ENCODE peak calls at places on chromosomes 12 and 14, in six cellular contexts. One of them, this sample, is unnamed.
A peak's percentile ranks its signal among the peaks of the same experiment; 100 is the strongest.

GRCh38 chr14:77033622-77034521 is 5.4 kb upstream of the IRF2BPL start:
- DNase-seq in prostate gland: peak; percentile 82
- DNase-seq in tibial nerve: peak; percentile 67
- DNase-seq in endothelial cell of umbilical vein: peak; percentile 93
- DNase-seq in GM12891: peak; percentile 71
- DNase-seq in heart left ventricle: peak; percentile 89
- DNase-seq in this sample: no peak

GRCh38 chr12:133220521-133220920 is 15.2 kb downstream of the ANHX start:
- DNase-seq in GM12891: no peak
- DNase-seq in tibial nerve: no peak
- DNase-seq in prostate gland: no peak
- DNase-seq in endothelial cell of umbilical vein: no peak
- DNase-seq in heart left ventricle: no peak
- DNase-seq in this sample: no peak

GRCh38 chr14:31346097-31346496 is 74.3 kb downstream of the HEATR5A start:
- DNase-seq in tibial nerve: no peak
- DNase-seq in GM12891: no peak
- DNase-seq in endothelial cell of umbilical vein: no peak
- DNase-seq in prostate gland: no peak
- DNase-seq in heart left ventricle: no peak
- DNase-seq in this sample: no peak

GRCh38 chr12:69988601-69989194 is 163.7 kb downstream of the MYRFL start:
- DNase-seq in tibial nerve: no peak
- DNase-seq in heart left ventricle: no peak
- DNase-seq in GM12891: no peak
- DNase-seq in prostate gland: no peak
- DNase-seq in endothelial cell of umbilical vein: peak; percentile 70
- DNase-seq in this sample: no peak

GRCh38 chr12:62760779-62761178 is 174.2 kb downstream of the PPM1H start:
- DNase-seq in GM12891: no peak
- DNase-seq in heart left ventricle: no peak
- DNase-seq in tibial nerve: no peak
- DNase-seq in endothelial cell of umbilical vein: no peak
- DNase-seq in prostate gland: no peak
- DNase-seq in this sample: no peak

GRCh38 chr14:21985081-21985480 is 311.5 kb upstream of the OR4E1 start:
- DNase-seq in endothelial cell of umbilical vein: no peak
- DNase-seq in heart left ventricle: no peak
- DNase-seq in GM12891: no peak
- DNase-seq in prostate gland: no peak
- DNase-seq in tibial nerve: no peak
- DNase-seq in this sample: no peak

GRCh38 chr12:119593578-119594398 is at the start of gene TMEM233:
- DNase-seq in heart left ventricle: peak; percentile 34
- DNase-seq in endothelial cell of umbilical vein: no peak
- DNase-seq in prostate gland: no peak
- DNase-seq in tibial nerve: no peak
- DNase-seq in GM12891: no peak
- DNase-seq in this sample: peak; percentile 85

GRCh38 chr14:24576178-24576577 is at the start of gene CTSG:
- DNase-seq in heart left ventricle: no peak
- DNase-seq in tibial nerve: no peak
- DNase-seq in endothelial cell of umbilical vein: no peak
- DNase-seq in prostate gland: no peak
- DNase-seq in GM12891: no peak
- DNase-seq in this sample: no peak

GRCh38 chr14:54133896-54134295 is 177.3 kb upstream of the BMP4 start:
- DNase-seq in GM12891: no peak
- DNase-seq in tibial nerve: no peak
- DNase-seq in endothelial cell of umbilical vein: no peak
- DNase-seq in prostate gland: no peak
- DNase-seq in heart left ventricle: no peak
- DNase-seq in this sample: no peak

GRCh38 chr12:89783321-89784060 is 74.9 kb upstream of the ATP2B1 start:
- DNase-seq in heart left ventricle: peak; percentile 55
- DNase-seq in endothelial cell of umbilical vein: peak; percentile 3
- DNase-seq in GM12891: no peak
- DNase-seq in tibial nerve: no peak
- DNase-seq in prostate gland: no peak
- DNase-seq in this sample: no peak

GRCh38 chr12:50961708-50962107 is 9.4 kb downstream of the HIGD1C start:
- DNase-seq in endothelial cell of umbilical vein: no peak
- DNase-seq in heart left ventricle: no peak
- DNase-seq in tibial nerve: no peak
- DNase-seq in prostate gland: no peak
- DNase-seq in GM12891: no peak
- DNase-seq in this sample: no peak

GRCh38 chr14:103597623-103598372 is 31.2 kb upstream of the KLC1 start:
- DNase-seq in heart left ventricle: peak; percentile 66
- DNase-seq in endothelial cell of umbilical vein: no peak
- DNase-seq in GM12891: no peak
- DNase-seq in prostate gland: no peak
- DNase-seq in tibial nerve: no peak
- DNase-seq in this sample: no peak

GRCh38 chr12:53046655-53047220 is 3.1 kb upstream of the TNS2 start:
- DNase-seq in prostate gland: peak; percentile 88
- DNase-seq in heart left ventricle: peak; percentile 94
- DNase-seq in GM12891: no peak
- DNase-seq in tibial nerve: peak; percentile 92
- DNase-seq in endothelial cell of umbilical vein: peak; percentile 66
- DNase-seq in this sample: peak; percentile 98

GRCh38 chr12:118979763-118980406 is 1.5 kb upstream of the SRRM4 start:
- DNase-seq in heart left ventricle: peak; percentile 42
- DNase-seq in prostate gland: peak; percentile 16
- DNase-seq in GM12891: peak; percentile 53
- DNase-seq in endothelial cell of umbilical vein: peak; percentile 29
- DNase-seq in tibial nerve: no peak
- DNase-seq in this sample: no peak

GRCh38 chr14:105398044-105398725 is at the start of gene TEX22:
- DNase-seq in endothelial cell of umbilical vein: peak; percentile 79
- DNase-seq in tibial nerve: peak; percentile 86
- DNase-seq in prostate gland: peak; percentile 72
- DNase-seq in GM12891: peak; percentile 97
- DNase-seq in heart left ventricle: peak; percentile 96
- DNase-seq in this sample: peak; percentile 96

GRCh38 chr14:105400016-105400415 is 1.7 kb downstream of the TEX22 start:
- DNase-seq in tibial nerve: no peak
- DNase-seq in endothelial cell of umbilical vein: no peak
- DNase-seq in GM12891: no peak
- DNase-seq in prostate gland: no peak
- DNase-seq in heart left ventricle: peak; percentile 23
- DNase-seq in this sample: no peak

GRCh38 chr14:105397350-105397931 is 897 bp upstream of the TEX22 start:
- DNase-seq in tibial nerve: no peak
- DNase-seq in heart left ventricle: peak; percentile 36
- DNase-seq in prostate gland: no peak
- DNase-seq in endothelial cell of umbilical vein: peak; percentile 18
- DNase-seq in GM12891: no peak
- DNase-seq in this sample: no peak

GRCh38 chr14:105399441-105399775 is 1.1 kb downstream of the TEX22 start:
- DNase-seq in prostate gland: no peak
- DNase-seq in endothelial cell of umbilical vein: no peak
- DNase-seq in tibial nerve: no peak
- DNase-seq in heart left ventricle: peak; percentile 58
- DNase-seq in GM12891: no peak
- DNase-seq in this sample: no peak

DNA sequence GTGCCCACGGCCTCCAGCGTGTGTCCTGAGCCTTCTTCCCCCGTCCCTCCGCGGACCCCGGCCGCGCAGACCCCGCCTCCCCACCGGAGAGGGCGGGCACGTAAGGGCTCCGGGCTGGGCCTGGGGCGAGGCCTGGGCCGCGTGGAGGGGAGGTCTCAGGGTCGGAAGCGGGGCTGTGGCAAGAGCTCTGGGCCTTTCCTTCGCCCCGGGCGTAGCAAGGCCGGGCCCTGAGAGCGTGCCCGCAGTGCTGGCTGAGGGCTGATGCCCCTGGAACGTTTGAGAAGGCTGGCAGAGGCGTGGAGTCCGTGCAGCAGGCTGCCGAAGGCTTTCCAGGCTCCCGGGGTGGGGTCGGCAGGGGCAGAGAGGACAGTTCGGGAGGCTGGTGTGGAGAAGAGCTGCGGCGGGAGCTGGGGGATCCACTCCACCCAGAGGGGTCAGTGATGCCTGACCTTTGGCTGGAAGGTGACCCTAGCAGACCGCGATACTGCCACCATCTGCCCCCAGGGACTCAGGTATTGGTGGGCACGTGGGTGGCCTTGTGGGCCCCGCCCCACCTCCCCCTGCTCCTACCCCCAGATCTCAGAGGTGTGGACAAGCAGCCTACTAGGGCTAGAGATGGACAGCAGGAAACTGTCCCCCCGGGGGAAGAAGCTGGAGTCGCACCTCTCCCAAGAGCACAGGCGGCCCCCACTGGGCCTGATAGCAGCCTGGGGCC is 545 bp downstream of the TEX22 start:
- DNase-seq in tibial nerve: no peak
- DNase-seq in endothelial cell of umbilical vein: peak; percentile 71
- DNase-seq in GM12891: peak; percentile 78
- DNase-seq in prostate gland: no peak
- DNase-seq in heart left ventricle: no peak
- DNase-seq in this sample: no peak
- TF ChIP-seq POLR2A in tibial nerve: no peak
- TF ChIP-seq POLR2A in endothelial cell of umbilical vein: no peak
- TF ChIP-seq POLR2A in GM12891: no peak
- TF ChIP-seq POLR2A in prostate gland: no peak
- TF ChIP-seq POLR2A in heart left ventricle: no peak
- TF ChIP-seq POLR2A in this sample: no peak

DNA sequence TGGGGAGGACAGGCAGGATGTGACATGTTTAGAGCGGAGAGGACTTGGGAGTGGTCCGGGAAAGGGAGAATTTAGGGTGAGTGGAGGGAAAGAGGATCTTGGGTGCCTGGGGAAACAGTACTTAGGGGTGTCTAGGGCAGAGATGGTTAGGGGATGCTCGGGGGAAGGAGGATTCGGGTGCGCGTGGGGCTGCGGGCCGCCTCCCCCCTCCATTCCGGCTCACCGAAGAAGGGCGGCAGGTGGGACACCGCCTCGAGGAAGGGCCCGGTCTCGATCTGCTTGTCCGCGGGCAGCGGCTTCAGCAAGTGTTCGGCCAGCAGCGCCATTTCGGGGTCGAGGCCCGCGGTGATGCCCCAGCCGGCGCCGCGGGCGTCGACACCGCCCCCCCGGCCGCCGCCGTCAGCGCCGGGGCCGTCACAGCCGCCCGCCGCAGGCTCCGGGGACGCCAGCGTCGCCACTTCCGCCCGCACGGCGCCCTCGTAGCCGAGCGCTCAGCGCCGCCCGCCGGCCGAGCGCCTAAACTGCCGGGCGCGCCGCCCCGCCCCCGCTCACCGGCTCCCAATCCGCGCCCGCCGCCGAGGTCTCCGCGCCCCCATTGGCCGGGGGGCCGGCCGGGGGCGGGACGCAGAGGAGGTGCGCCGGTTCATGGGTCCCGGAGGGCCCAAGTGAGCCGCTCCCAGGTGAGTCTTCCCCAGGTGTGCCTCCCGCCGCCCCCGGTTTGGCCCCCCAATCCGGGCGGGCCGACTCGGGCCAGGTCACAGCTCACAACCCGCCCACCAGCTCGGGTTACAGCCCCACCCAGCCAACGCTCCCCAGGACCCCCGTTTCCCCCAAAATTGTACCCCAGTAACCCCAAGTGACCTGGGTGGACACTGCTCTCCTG is at the start of gene GLTP:
- DNase-seq in heart left ventricle: peak; percentile 91
- DNase-seq in tibial nerve: peak; percentile 67
- DNase-seq in GM12891: peak; percentile 97
- DNase-seq in prostate gland: peak; percentile 79
- DNase-seq in endothelial cell of umbilical vein: peak; percentile 80
- DNase-seq in this sample: no peak
- TF ChIP-seq POLR2A in heart left ventricle: no peak
- TF ChIP-seq POLR2A in tibial nerve: peak; percentile 57
- TF ChIP-seq POLR2A in GM12891: no peak
- TF ChIP-seq POLR2A in prostate gland: peak; percentile 27
- TF ChIP-seq POLR2A in endothelial cell of umbilical vein: peak; percentile 77
- TF ChIP-seq POLR2A in this sample: no peak

GRCh38 chr12:1841606-1842182 is 21.3 kb downstream of the LRTM2 start:
- DNase-seq in heart left ventricle: no peak
- DNase-seq in endothelial cell of umbilical vein: no peak
- DNase-seq in prostate gland: no peak
- DNase-seq in tibial nerve: no peak
- DNase-seq in GM12891: no peak
- DNase-seq in this sample: no peak
- TF ChIP-seq POLR2A in heart left ventricle: no peak
- TF ChIP-seq POLR2A in endothelial cell of umbilical vein: no peak
- TF ChIP-seq POLR2A in prostate gland: no peak
- TF ChIP-seq POLR2A in tibial nerve: no peak
- TF ChIP-seq POLR2A in GM12891: no peak
- TF ChIP-seq POLR2A in this sample: no peak

DNA sequence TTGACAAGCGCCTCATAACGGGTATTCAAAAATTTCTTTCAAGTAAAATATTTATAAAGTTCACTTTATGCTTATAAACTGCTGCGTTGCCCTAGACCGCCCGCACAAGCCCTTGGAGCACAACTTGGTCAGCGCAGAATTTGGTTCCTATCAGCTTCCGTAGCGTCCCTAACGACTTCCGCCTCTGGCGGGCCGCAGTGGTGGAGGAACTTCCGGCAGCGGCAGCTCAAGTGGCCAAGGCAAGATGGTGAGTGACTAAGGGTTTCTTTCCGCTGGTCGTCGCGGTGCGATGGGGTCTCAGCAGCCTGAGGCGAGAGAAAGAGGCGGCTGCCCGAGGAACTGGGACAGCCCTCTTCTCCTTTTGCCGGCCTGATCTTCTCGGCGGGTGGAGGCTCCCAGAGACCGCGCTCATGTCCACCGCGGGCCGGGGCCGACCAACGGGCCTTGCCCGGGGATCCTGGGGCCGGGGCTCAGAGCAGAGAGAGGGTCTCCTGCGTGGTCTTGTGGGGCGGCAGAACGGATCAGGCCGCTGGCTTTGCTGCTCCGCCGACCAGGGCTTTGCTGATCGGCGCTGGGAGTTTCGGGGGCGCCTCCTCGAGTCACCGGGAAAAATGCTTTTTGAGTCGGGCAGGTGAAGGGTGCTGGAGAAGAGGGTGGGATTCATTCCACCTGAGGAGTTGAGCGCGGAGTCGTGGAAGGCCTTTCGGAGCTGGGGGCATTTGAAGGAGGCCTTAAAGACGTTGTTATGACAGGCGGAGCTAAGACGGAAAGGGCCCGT is at the start of gene PSMC1:
- DNase-seq in endothelial cell of umbilical vein: peak; percentile 95
- DNase-seq in GM12891: peak; percentile 78
- DNase-seq in prostate gland: peak; percentile 85
- DNase-seq in tibial nerve: peak; percentile 87
- DNase-seq in heart left ventricle: peak; percentile 94
- DNase-seq in this sample: peak; percentile 96
- TF ChIP-seq POLR2A in endothelial cell of umbilical vein: peak; percentile 84
- TF ChIP-seq POLR2A in GM12891: peak; percentile 92
- TF ChIP-seq POLR2A in prostate gland: no peak
- TF ChIP-seq POLR2A in tibial nerve: peak; percentile 29
- TF ChIP-seq POLR2A in heart left ventricle: no peak
- TF ChIP-seq POLR2A in this sample: no peak

GRCh38 chr12:104064031-104064841 is at the start of gene HCFC2:
- DNase-seq in GM12891: peak; percentile 99
- DNase-seq in prostate gland: peak; percentile 87
- DNase-seq in endothelial cell of umbilical vein: peak; percentile 89
- DNase-seq in heart left ventricle: peak; percentile 95
- DNase-seq in tibial nerve: peak; percentile 89
- DNase-seq in this sample: peak; percentile 97
- TF ChIP-seq POLR2A in GM12891: peak; percentile 42
- TF ChIP-seq POLR2A in prostate gland: peak; percentile 59
- TF ChIP-seq POLR2A in endothelial cell of umbilical vein: peak; percentile 75
- TF ChIP-seq POLR2A in heart left ventricle: no peak
- TF ChIP-seq POLR2A in tibial nerve: peak; percentile 74
- TF ChIP-seq POLR2A in this sample: peak; percentile 41